ENCODE peak calls at places on chromosome 1, in five cellular contexts. One of them, this sample, is unnamed.

GRCh38 chr1:240508950-240509349 is 103.0 kb downstream of the GREM2 start:
- DNase-seq in activated T-helper 1 cell treated with anti-CD3 and anti-CD28 coated beads, Interleukin-2, amount 50 U/mL, for 16 hours: no peak
- DNase-seq in stimulated activated CD8-positive, alpha-beta memory T cell treated with anti-CD3 and anti-CD28 coated beads, Interleukin-2, amount 100 ng/mL, for 48 hours: no peak
- DNase-seq in HCEC 1CT: peak
- DNase-seq in NB4: no peak
- DNase-seq in this sample: no peak

GRCh38 chr1:150764617-150765090 is 924 bp downstream of the CTSS start:
- DNase-seq in activated T-helper 1 cell treated with anti-CD3 and anti-CD28 coated beads, Interleukin-2, amount 50 U/mL, for 16 hours: no peak
- DNase-seq in HCEC 1CT: peak
- DNase-seq in stimulated activated CD8-positive, alpha-beta memory T cell treated with anti-CD3 and anti-CD28 coated beads, Interleukin-2, amount 100 ng/mL, for 48 hours: no peak
- DNase-seq in NB4: peak
- DNase-seq in this sample: peak

GRCh38 chr1:172818841-172819527 is 160.1 kb downstream of the FASLG start:
- DNase-seq in NB4: peak
- DNase-seq in activated T-helper 1 cell treated with anti-CD3 and anti-CD28 coated beads, Interleukin-2, amount 50 U/mL, for 16 hours: no peak
- DNase-seq in stimulated activated CD8-positive, alpha-beta memory T cell treated with anti-CD3 and anti-CD28 coated beads, Interleukin-2, amount 100 ng/mL, for 48 hours: peak
- DNase-seq in HCEC 1CT: no peak
- DNase-seq in this sample: no peak

GRCh38 chr1:172269644-172270043 is 150.8 kb upstream of the C1orf105 start:
- DNase-seq in HCEC 1CT: peak
- DNase-seq in NB4: peak
- DNase-seq in stimulated activated CD8-positive, alpha-beta memory T cell treated with anti-CD3 and anti-CD28 coated beads, Interleukin-2, amount 100 ng/mL, for 48 hours: no peak
- DNase-seq in activated T-helper 1 cell treated with anti-CD3 and anti-CD28 coated beads, Interleukin-2, amount 50 U/mL, for 16 hours: no peak
- DNase-seq in this sample: no peak

GRCh38 chr1:239958063-239958462 is 133.6 kb upstream of the FMN2 start:
- DNase-seq in NB4: no peak
- DNase-seq in activated T-helper 1 cell treated with anti-CD3 and anti-CD28 coated beads, Interleukin-2, amount 50 U/mL, for 16 hours: no peak
- DNase-seq in HCEC 1CT: no peak
- DNase-seq in stimulated activated CD8-positive, alpha-beta memory T cell treated with anti-CD3 and anti-CD28 coated beads, Interleukin-2, amount 100 ng/mL, for 48 hours: no peak
- DNase-seq in this sample: no peak

GRCh38 chr1:205481629-205482071 is 22.8 kb upstream of the CDK18 start:
- DNase-seq in stimulated activated CD8-positive, alpha-beta memory T cell treated with anti-CD3 and anti-CD28 coated beads, Interleukin-2, amount 100 ng/mL, for 48 hours: no peak
- DNase-seq in HCEC 1CT: no peak
- DNase-seq in NB4: no peak
- DNase-seq in activated T-helper 1 cell treated with anti-CD3 and anti-CD28 coated beads, Interleukin-2, amount 50 U/mL, for 16 hours: no peak
- DNase-seq in this sample: no peak

GRCh38 chr1:112614460-112615065 is 4.4 kb downstream of the ST7L start:
- DNase-seq in NB4: peak
- DNase-seq in activated T-helper 1 cell treated with anti-CD3 and anti-CD28 coated beads, Interleukin-2, amount 50 U/mL, for 16 hours: no peak
- DNase-seq in HCEC 1CT: peak
- DNase-seq in stimulated activated CD8-positive, alpha-beta memory T cell treated with anti-CD3 and anti-CD28 coated beads, Interleukin-2, amount 100 ng/mL, for 48 hours: no peak
- DNase-seq in this sample: no peak

GRCh38 chr1:88731475-88731874 is 47.4 kb downstream of the PKN2 start:
- DNase-seq in activated T-helper 1 cell treated with anti-CD3 and anti-CD28 coated beads, Interleukin-2, amount 50 U/mL, for 16 hours: no peak
- DNase-seq in HCEC 1CT: peak
- DNase-seq in NB4: no peak
- DNase-seq in stimulated activated CD8-positive, alpha-beta memory T cell treated with anti-CD3 and anti-CD28 coated beads, Interleukin-2, amount 100 ng/mL, for 48 hours: no peak
- DNase-seq in this sample: no peak

GRCh38 chr1:18149113-18149641 is 41.6 kb downstream of the IGSF21 start:
- DNase-seq in HCEC 1CT: no peak
- DNase-seq in NB4: no peak
- DNase-seq in activated T-helper 1 cell treated with anti-CD3 and anti-CD28 coated beads, Interleukin-2, amount 50 U/mL, for 16 hours: no peak
- DNase-seq in stimulated activated CD8-positive, alpha-beta memory T cell treated with anti-CD3 and anti-CD28 coated beads, Interleukin-2, amount 100 ng/mL, for 48 hours: no peak
- DNase-seq in this sample: no peak

GRCh38 chr1:2585318-2586092 is 1.1 kb upstream of the PRXL2B start:
- DNase-seq in activated T-helper 1 cell treated with anti-CD3 and anti-CD28 coated beads, Interleukin-2, amount 50 U/mL, for 16 hours: peak
- DNase-seq in NB4: peak
- DNase-seq in HCEC 1CT: peak
- DNase-seq in stimulated activated CD8-positive, alpha-beta memory T cell treated with anti-CD3 and anti-CD28 coated beads, Interleukin-2, amount 100 ng/mL, for 48 hours: peak
- DNase-seq in this sample: peak

GRCh38 chr1:204670152-204670927 is 15.2 kb downstream of the LRRN2 start:
- DNase-seq in activated T-helper 1 cell treated with anti-CD3 and anti-CD28 coated beads, Interleukin-2, amount 50 U/mL, for 16 hours: no peak
- DNase-seq in NB4: no peak
- DNase-seq in stimulated activated CD8-positive, alpha-beta memory T cell treated with anti-CD3 and anti-CD28 coated beads, Interleukin-2, amount 100 ng/mL, for 48 hours: no peak
- DNase-seq in HCEC 1CT: peak
- DNase-seq in this sample: no peak

GRCh38 chr1:244989813-244990212 is 125.5 kb upstream of the HNRNPU start:
- DNase-seq in activated T-helper 1 cell treated with anti-CD3 and anti-CD28 coated beads, Interleukin-2, amount 50 U/mL, for 16 hours: no peak
- DNase-seq in HCEC 1CT: peak
- DNase-seq in NB4: no peak
- DNase-seq in stimulated activated CD8-positive, alpha-beta memory T cell treated with anti-CD3 and anti-CD28 coated beads, Interleukin-2, amount 100 ng/mL, for 48 hours: no peak
- DNase-seq in this sample: no peak

GRCh38 chr1:24151175-24151533 is 8.2 kb upstream of the IL22RA1 start:
- DNase-seq in activated T-helper 1 cell treated with anti-CD3 and anti-CD28 coated beads, Interleukin-2, amount 50 U/mL, for 16 hours: no peak
- DNase-seq in NB4: no peak
- DNase-seq in stimulated activated CD8-positive, alpha-beta memory T cell treated with anti-CD3 and anti-CD28 coated beads, Interleukin-2, amount 100 ng/mL, for 48 hours: no peak
- DNase-seq in HCEC 1CT: no peak
- DNase-seq in this sample: no peak

GRCh38 chr1:234140388-234140787 is 232.9 kb upstream of the COA6 start:
- DNase-seq in activated T-helper 1 cell treated with anti-CD3 and anti-CD28 coated beads, Interleukin-2, amount 50 U/mL, for 16 hours: no peak
- DNase-seq in NB4: no peak
- DNase-seq in HCEC 1CT: no peak
- DNase-seq in stimulated activated CD8-positive, alpha-beta memory T cell treated with anti-CD3 and anti-CD28 coated beads, Interleukin-2, amount 100 ng/mL, for 48 hours: no peak
- DNase-seq in this sample: no peak

GRCh38 chr1:226589008-226589733 is 40.6 kb downstream of the STUM start:
- DNase-seq in activated T-helper 1 cell treated with anti-CD3 and anti-CD28 coated beads, Interleukin-2, amount 50 U/mL, for 16 hours: no peak
- DNase-seq in stimulated activated CD8-positive, alpha-beta memory T cell treated with anti-CD3 and anti-CD28 coated beads, Interleukin-2, amount 100 ng/mL, for 48 hours: no peak
- DNase-seq in NB4: peak
- DNase-seq in HCEC 1CT: no peak
- DNase-seq in this sample: no peak

GRCh38 chr1:147723691-147724323 is 36.6 kb downstream of the GJA5 start:
- DNase-seq in NB4: peak
- DNase-seq in activated T-helper 1 cell treated with anti-CD3 and anti-CD28 coated beads, Interleukin-2, amount 50 U/mL, for 16 hours: no peak
- DNase-seq in stimulated activated CD8-positive, alpha-beta memory T cell treated with anti-CD3 and anti-CD28 coated beads, Interleukin-2, amount 100 ng/mL, for 48 hours: no peak
- DNase-seq in HCEC 1CT: no peak
- DNase-seq in this sample: no peak